ENCODE peak calls at places on chromosomes 16 and 17, in eight cellular contexts. K, L, T, R, B, Q, A and Z are unnamed samples.

GRCh38 chr17:74042744-74043486 is 160.6 kb upstream of the RPL38 start:
- DNase-seq in Q (no peak), R (peak; percentile 38), L (peak; percentile 56), A (peak; percentile 13), K (peak; percentile 95), B (peak; percentile 93), T (no peak), Z (peak; percentile 43)

GRCh38 chr17:69477204-69477899 is 62.9 kb downstream of the MAP2K6 start:
- DNase-seq in T (no peak), K (no peak), Q (no peak), A (no peak), B (no peak), R (no peak), L (no peak), Z (no peak)

GRCh38 chr16:12535535-12536411 is 267.9 kb downstream of the CPPED1 start:
- DNase-seq in A (no peak), L (no peak), T (peak; percentile 73), Q (no peak), K (no peak), B (peak; percentile 18), R (no peak), Z (peak; percentile 59)

GRCh38 chr17:67582632-67583230 is 135.0 kb upstream of the NOL11 start:
- DNase-seq in L (no peak), A (no peak), T (no peak), K (no peak), R (peak; percentile 75), Q (no peak), B (no peak), Z (no peak)

GRCh38 chr16:14111713-14112538 is 40.8 kb downstream of the MRTFB start:
- DNase-seq in R (no peak), T (no peak), K (no peak), A (peak; percentile 52), B (peak; percentile 37), Q (peak; percentile 59), L (no peak), Z (no peak)

GRCh38 chr17:49574283-49574892 is 1.3 kb upstream of the NXPH3 start:
- DNase-seq in A (no peak), R (no peak), B (no peak), L (no peak), T (no peak), Q (no peak), K (no peak), Z (no peak)

GRCh38 chr17:38716368-38717005 is 11.4 kb downstream of the MLLT6 start:
- DNase-seq in T (no peak), L (no peak), R (no peak), Q (no peak), K (no peak), A (no peak), B (no peak), Z (no peak)

GRCh38 chr17:83162035-83162745 is 82.8 kb downstream of the METRNL start:
- DNase-seq in A (peak; percentile 3), Q (no peak), T (no peak), L (no peak), R (no peak), B (no peak), K (no peak), Z (no peak)

GRCh38 chr17:70636517-70637133 is 467.3 kb downstream of the KCNJ2 start:
- DNase-seq in R (peak; percentile 25), A (peak; percentile 52), Q (peak; percentile 12), B (peak; percentile 63), T (peak; percentile 65), K (peak; percentile 45), L (peak; percentile 2), Z (peak; percentile 11)

GRCh38 chr16:81889896-81890634 is 111.0 kb downstream of the PLCG2 start:
- DNase-seq in B (peak; percentile 76), Q (peak; percentile 45), L (peak; percentile 4), K (peak; percentile 75), R (peak; percentile 86), A (peak; percentile 75), T (peak; percentile 87), Z (peak; percentile 70)
- TF ChIP-seq CTCF in B (peak; percentile 71), Q (peak; percentile 83), L (peak; percentile 83), K (peak; percentile 92), R (peak; percentile 65), A (peak; percentile 81), T (peak; percentile 96), Z (peak; percentile 78)

DNA sequence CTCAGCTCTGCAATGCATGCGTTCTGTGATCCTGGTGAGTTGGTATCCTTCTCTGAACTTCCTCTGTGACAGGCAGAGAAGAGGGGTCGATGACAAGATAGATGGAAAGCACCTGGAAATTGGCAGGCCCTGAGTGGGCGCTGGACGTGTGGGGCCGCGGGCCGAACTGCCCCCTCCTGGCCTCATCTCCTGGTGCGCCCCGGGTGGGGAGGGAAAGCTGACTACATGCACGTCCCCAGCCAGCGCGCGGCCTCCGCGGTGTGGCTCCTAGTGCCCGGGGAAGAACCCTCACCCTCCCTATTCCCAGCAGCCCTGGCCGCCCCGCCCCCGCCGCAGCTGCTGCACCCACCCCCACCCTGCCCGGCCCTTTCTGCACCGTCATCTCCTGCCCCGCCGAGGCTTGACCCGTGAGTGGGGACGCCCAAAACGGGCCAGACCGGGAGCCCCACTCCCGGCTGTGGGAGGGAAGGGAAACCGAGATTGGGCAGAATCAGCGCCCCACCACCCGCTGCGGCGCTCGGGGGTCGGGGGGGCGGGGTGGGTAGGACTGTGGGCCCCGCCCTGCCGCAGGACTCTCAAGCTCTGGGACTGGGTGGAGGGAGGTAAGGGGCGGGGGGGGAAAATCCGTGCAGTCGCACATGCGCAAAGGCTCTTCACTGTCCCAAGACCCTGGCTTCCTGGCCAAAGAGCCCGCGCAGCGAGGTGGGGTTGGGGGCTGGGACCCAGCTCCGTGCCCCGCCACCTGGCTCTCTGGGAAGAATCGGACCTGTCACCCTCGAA is at the start of gene NOL3:
- DNase-seq in B (peak; percentile 77), A (peak; percentile 62), T (peak; percentile 87), Q (peak; percentile 86), K (peak; percentile 79), R (peak; percentile 81), L (no peak), Z (peak; percentile 89)
- TF ChIP-seq CTCF in B (no peak), A (no peak), T (no peak), Q (no peak), K (no peak), R (no peak), L (peak; percentile 48), Z (no peak)

DNA sequence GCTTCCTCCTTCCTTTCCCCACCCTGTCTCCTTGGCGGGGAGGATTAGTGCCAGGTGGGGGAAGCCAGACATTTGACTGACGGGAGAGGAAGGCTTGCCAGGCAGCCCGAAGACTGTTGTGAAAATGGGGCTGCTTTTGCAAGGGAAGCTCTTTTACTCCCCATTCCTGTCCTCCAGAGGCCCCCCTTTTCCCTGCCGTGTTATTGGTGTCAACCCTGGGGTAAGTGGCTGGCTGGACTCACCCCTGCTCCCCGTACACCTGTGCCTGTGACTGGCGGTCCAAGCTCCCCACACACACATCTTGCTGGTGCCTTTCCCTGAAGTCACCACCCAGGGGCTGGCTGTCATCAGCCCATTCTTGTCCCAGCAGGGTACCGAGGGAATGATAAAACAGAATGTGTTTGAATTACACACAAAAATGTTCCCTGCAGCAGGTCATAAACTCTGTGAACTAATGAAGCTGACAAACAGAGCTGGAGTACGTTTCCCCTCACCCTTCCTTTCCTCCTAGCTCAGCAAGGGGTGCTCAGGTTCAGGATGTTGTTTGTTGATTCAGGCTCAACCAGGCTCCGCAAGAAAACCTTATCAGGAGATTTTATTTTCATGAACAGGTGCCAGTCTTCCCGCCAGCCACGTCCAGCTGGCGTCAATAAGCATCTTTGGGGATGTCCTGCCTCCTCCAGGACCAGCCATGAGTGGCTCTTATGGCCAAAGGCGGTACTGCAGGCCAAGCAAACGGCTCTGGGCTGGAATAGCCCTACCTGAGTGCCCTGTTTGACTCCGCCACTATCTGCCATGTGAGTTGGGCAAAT is 4.3 kb upstream of the ARMC7 start:
- DNase-seq in L (no peak), A (no peak), Q (no peak), K (peak; percentile 58), T (peak; percentile 85), B (peak; percentile 60), R (peak; percentile 76), Z (peak; percentile 52)
- TF ChIP-seq CTCF in L (peak; percentile 81), A (peak; percentile 42), Q (peak; percentile 81), K (peak; percentile 89), T (peak; percentile 66), B (peak; percentile 71), R (peak; percentile 77), Z (peak; percentile 63)

GRCh38 chr16:70749681-70750601 is 51.0 kb downstream of the VAC14 start:
- DNase-seq in A (no peak), K (no peak), L (no peak), T (peak; percentile 37), R (no peak), B (no peak), Q (peak; percentile 38), Z (no peak)

GRCh38 chr16:70753228-70753627 is 47.7 kb downstream of the VAC14 start:
- DNase-seq in A (no peak), R (no peak), Q (no peak), T (no peak), K (no peak), B (no peak), L (no peak), Z (no peak)

GRCh38 chr16:70752381-70752780 is 48.6 kb downstream of the VAC14 start:
- DNase-seq in B (no peak), K (no peak), Q (no peak), L (no peak), T (no peak), R (no peak), A (no peak), Z (no peak)

GRCh38 chr16:70750893-70751467 is 50.0 kb downstream of the VAC14 start:
- DNase-seq in T (no peak), K (no peak), L (peak; percentile 40), B (peak; percentile 78), A (peak; percentile 73), Q (peak; percentile 70), R (no peak), Z (no peak)

DNA sequence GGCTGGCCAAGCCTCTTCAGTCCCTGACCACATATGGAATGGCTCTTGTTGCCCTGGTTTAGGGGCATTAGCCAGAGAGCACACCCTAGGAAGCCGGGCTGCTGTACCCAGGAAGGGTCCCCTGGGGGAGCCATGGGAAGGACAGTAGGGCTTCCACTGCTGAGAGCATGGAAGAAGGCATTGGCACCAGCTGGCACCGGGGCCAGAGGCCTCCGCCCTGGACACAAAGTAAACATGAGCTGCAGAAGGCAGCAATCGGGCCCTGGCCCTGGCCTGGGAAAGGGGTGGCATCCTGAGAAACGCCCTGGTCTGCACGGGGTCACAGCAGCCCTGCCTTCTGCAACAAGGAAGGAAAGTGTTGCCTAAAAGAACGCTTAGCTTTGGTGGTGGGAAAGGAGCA is 49.4 kb downstream of the VAC14 start:
- DNase-seq in K (no peak), Q (no peak), L (no peak), T (no peak), A (no peak), B (no peak), R (no peak), Z (no peak)
- TF ChIP-seq CTCF in K (no peak), Q (no peak), L (no peak), T (no peak), A (no peak), B (no peak), R (no peak), Z (no peak)